ENCODE peak calls at places on chromosomes 3 and 15, in four cellular contexts. One of them, this sample, is unnamed.

GRCh38 chr3:181722156-181722555 is 10.4 kb downstream of the SOX2 start:
- DNase-seq in mesendoderm: no peak
- DNase-seq in HepG2: no peak
- DNase-seq in neuronal stem cell: no peak
- DNase-seq in this sample: no peak

GRCh38 chr15:31974855-31975421 is 55.4 kb upstream of the CHRNA7 start:
- DNase-seq in mesendoderm: peak
- DNase-seq in HepG2: peak
- DNase-seq in neuronal stem cell: peak
- DNase-seq in this sample: peak

GRCh38 chr15:49953421-49953820 is 165.6 kb downstream of the ATP8B4 start:
- DNase-seq in mesendoderm: peak
- DNase-seq in HepG2: no peak
- DNase-seq in neuronal stem cell: no peak
- DNase-seq in this sample: no peak

GRCh38 chr3:13461169-13462124 is 18.7 kb upstream of the HDAC11 start:
- DNase-seq in mesendoderm: peak
- DNase-seq in HepG2: peak
- DNase-seq in neuronal stem cell: peak
- DNase-seq in this sample: peak

GRCh38 chr15:39874890-39875549 is 45.0 kb downstream of the GPR176 start:
- DNase-seq in mesendoderm: peak
- DNase-seq in HepG2: peak
- DNase-seq in neuronal stem cell: no peak
- DNase-seq in this sample: peak

GRCh38 chr15:49421991-49422390 is 1.1 kb upstream of the FGF7 start:
- DNase-seq in mesendoderm: peak
- DNase-seq in HepG2: peak
- DNase-seq in neuronal stem cell: peak
- DNase-seq in this sample: peak

GRCh38 chr15:86735244-86736040 is 655.8 kb downstream of the AGBL1 start:
- DNase-seq in mesendoderm: no peak
- DNase-seq in HepG2: no peak
- DNase-seq in neuronal stem cell: no peak
- DNase-seq in this sample: no peak

GRCh38 chr3:33035596-33035995 is 61.4 kb downstream of the GLB1 start:
- DNase-seq in mesendoderm: peak
- DNase-seq in HepG2: no peak
- DNase-seq in neuronal stem cell: no peak
- DNase-seq in this sample: no peak

GRCh38 chr3:146250449-146251382 is at the start of gene PLSCR4:
- DNase-seq in mesendoderm: peak
- DNase-seq in HepG2: no peak
- DNase-seq in neuronal stem cell: peak
- DNase-seq in this sample: peak

GRCh38 chr15:86929461-86929860 is 849.8 kb downstream of the AGBL1 start:
- DNase-seq in mesendoderm: no peak
- DNase-seq in HepG2: no peak
- DNase-seq in neuronal stem cell: no peak
- DNase-seq in this sample: no peak

GRCh38 chr3:11162401-11163345 is 8.4 kb downstream of the HRH1 start:
- DNase-seq in mesendoderm: no peak
- DNase-seq in HepG2: no peak
- DNase-seq in neuronal stem cell: no peak
- DNase-seq in this sample: no peak

GRCh38 chr3:37934631-37935289 is 55.8 kb upstream of the VILL start:
- DNase-seq in mesendoderm: no peak
- DNase-seq in HepG2: no peak
- DNase-seq in neuronal stem cell: no peak
- DNase-seq in this sample: no peak

GRCh38 chr15:75578206-75578947 is 738 bp downstream of the PTPN9 start:
- DNase-seq in mesendoderm: peak
- DNase-seq in HepG2: no peak
- DNase-seq in neuronal stem cell: peak
- DNase-seq in this sample: peak

GRCh38 chr3:179544981-179545645 is 17.6 kb upstream of the ACTL6A start:
- DNase-seq in mesendoderm: no peak
- DNase-seq in HepG2: no peak
- DNase-seq in neuronal stem cell: no peak
- DNase-seq in this sample: no peak

GRCh38 chr3:193809106-193809505 is 216.1 kb downstream of the OPA1 start:
- DNase-seq in mesendoderm: no peak
- DNase-seq in HepG2: no peak
- DNase-seq in neuronal stem cell: peak
- DNase-seq in this sample: no peak

GRCh38 chr3:23096041-23096440 is 107.1 kb upstream of the UBE2E2 start:
- DNase-seq in mesendoderm: peak
- DNase-seq in HepG2: no peak
- DNase-seq in neuronal stem cell: no peak
- DNase-seq in this sample: no peak

GRCh38 chr3:64438837-64439236 is 213.6 kb upstream of the PRICKLE2 start:
- DNase-seq in mesendoderm: no peak
- DNase-seq in HepG2: no peak
- DNase-seq in neuronal stem cell: no peak
- DNase-seq in this sample: no peak

GRCh38 chr3:43620953-43621405 is 832 bp downstream of the ANO10 start:
- DNase-seq in mesendoderm: peak
- DNase-seq in HepG2: no peak
- DNase-seq in neuronal stem cell: no peak
- DNase-seq in this sample: no peak

GRCh38 chr15:52252781-52253180 is 42.8 kb downstream of the MYO5C start:
- DNase-seq in mesendoderm: peak
- DNase-seq in HepG2: peak
- DNase-seq in neuronal stem cell: no peak
- DNase-seq in this sample: no peak

GRCh38 chr3:45544719-45545296 is 49.7 kb upstream of the LIMD1 start:
- DNase-seq in mesendoderm: no peak
- DNase-seq in HepG2: no peak
- DNase-seq in neuronal stem cell: no peak
- DNase-seq in this sample: no peak

GRCh38 chr3:179186426-179186825 is 38.3 kb downstream of the PIK3CA start:
- DNase-seq in mesendoderm: no peak
- DNase-seq in HepG2: no peak
- DNase-seq in neuronal stem cell: no peak
- DNase-seq in this sample: no peak

GRCh38 chr15:65371976-65372786 is 5.6 kb downstream of the IGDCC3 start:
- DNase-seq in mesendoderm: no peak
- DNase-seq in HepG2: no peak
- DNase-seq in neuronal stem cell: no peak
- DNase-seq in this sample: no peak

GRCh38 chr3:8932507-8932906 is 30.8 kb downstream of the RAD18 start:
- DNase-seq in mesendoderm: no peak
- DNase-seq in HepG2: no peak
- DNase-seq in neuronal stem cell: no peak
- DNase-seq in this sample: no peak

GRCh38 chr3:105323274-105323599 is 43.5 kb upstream of the ALCAM start:
- DNase-seq in mesendoderm: no peak
- DNase-seq in HepG2: no peak
- DNase-seq in neuronal stem cell: no peak
- DNase-seq in this sample: no peak

GRCh38 chr15:56732881-56733130 is 503 bp downstream of the ZNF280D start:
- DNase-seq in mesendoderm: no peak
- DNase-seq in HepG2: peak
- DNase-seq in neuronal stem cell: no peak
- DNase-seq in this sample: no peak

GRCh38 chr3:42996633-42997075 is 17.5 kb downstream of the GASK1A start:
- DNase-seq in mesendoderm: no peak
- DNase-seq in HepG2: no peak
- DNase-seq in neuronal stem cell: no peak
- DNase-seq in this sample: no peak

GRCh38 chr3:145719118-145719517 is 441.9 kb downstream of the PLOD2 start:
- DNase-seq in mesendoderm: peak
- DNase-seq in HepG2: no peak
- DNase-seq in neuronal stem cell: no peak
- DNase-seq in this sample: no peak

GRCh38 chr3:151751161-151751560 is 17.4 kb downstream of the AADACL2 start:
- DNase-seq in mesendoderm: no peak
- DNase-seq in HepG2: no peak
- DNase-seq in neuronal stem cell: no peak
- DNase-seq in this sample: no peak

GRCh38 chr15:68416158-68416535 is 15.8 kb downstream of the ITGA11 start:
- DNase-seq in mesendoderm: no peak
- DNase-seq in HepG2: no peak
- DNase-seq in neuronal stem cell: no peak
- DNase-seq in this sample: no peak

GRCh38 chr3:36843065-36844051 is 79.0 kb upstream of the DCLK3 start:
- DNase-seq in mesendoderm: peak
- DNase-seq in HepG2: peak
- DNase-seq in neuronal stem cell: peak
- DNase-seq in this sample: peak

DNA sequence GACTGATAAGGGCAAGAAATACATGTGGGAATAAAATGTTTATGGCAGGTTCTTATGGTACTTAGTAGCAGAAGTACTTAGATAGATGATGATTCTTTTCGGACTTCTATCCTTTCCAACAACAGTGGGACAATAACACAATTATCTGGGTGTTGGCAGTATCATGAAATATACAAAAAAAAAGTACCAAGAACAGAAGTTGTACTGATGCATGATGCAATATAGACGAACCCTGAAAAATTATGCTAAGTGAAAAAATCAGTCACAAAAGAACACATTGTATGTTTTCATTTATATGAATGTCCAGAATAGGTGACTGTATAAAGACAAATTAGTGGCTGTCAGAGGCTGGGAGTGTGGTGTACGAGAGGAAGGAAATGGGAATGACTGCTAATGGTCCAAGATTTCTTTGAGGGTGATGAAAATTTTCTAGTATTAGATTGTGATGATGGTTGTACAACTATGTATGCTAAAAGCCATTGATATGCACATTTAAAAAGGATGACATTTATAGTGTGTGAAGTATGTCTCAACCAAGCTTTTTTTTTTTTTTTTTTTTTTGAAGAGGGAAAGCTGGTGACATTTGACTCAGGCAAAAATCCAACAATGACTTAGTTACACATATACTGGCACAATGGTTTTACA is 20.0 kb downstream of the PDE12 start:
- DNase-seq in mesendoderm: no peak
- DNase-seq in HepG2: no peak
- DNase-seq in neuronal stem cell: no peak
- DNase-seq in this sample: no peak
- H3K4me2 ChIP-seq in mesendoderm: no peak
- H3K4me2 ChIP-seq in HepG2: no peak
- H3K4me2 ChIP-seq in neuronal stem cell: no peak
- H3K4me2 ChIP-seq in this sample: no peak

GRCh38 chr15:73927003-73927475 is 777 bp downstream of the LOXL1 start:
- DNase-seq in mesendoderm: peak
- DNase-seq in HepG2: no peak
- DNase-seq in neuronal stem cell: no peak
- DNase-seq in this sample: no peak

GRCh38 chr15:73928971-73929627 is 2.8 kb downstream of the LOXL1 start:
- DNase-seq in mesendoderm: no peak
- DNase-seq in HepG2: no peak
- DNase-seq in neuronal stem cell: no peak
- DNase-seq in this sample: no peak

GRCh38 chr15:73928241-73928579 is 1.9 kb downstream of the LOXL1 start:
- DNase-seq in mesendoderm: no peak
- DNase-seq in HepG2: no peak
- DNase-seq in neuronal stem cell: no peak
- DNase-seq in this sample: no peak

GRCh38 chr15:73926191-73927002 is at the start of gene LOXL1:
- DNase-seq in mesendoderm: peak
- DNase-seq in HepG2: peak
- DNase-seq in neuronal stem cell: peak
- DNase-seq in this sample: no peak

DNA sequence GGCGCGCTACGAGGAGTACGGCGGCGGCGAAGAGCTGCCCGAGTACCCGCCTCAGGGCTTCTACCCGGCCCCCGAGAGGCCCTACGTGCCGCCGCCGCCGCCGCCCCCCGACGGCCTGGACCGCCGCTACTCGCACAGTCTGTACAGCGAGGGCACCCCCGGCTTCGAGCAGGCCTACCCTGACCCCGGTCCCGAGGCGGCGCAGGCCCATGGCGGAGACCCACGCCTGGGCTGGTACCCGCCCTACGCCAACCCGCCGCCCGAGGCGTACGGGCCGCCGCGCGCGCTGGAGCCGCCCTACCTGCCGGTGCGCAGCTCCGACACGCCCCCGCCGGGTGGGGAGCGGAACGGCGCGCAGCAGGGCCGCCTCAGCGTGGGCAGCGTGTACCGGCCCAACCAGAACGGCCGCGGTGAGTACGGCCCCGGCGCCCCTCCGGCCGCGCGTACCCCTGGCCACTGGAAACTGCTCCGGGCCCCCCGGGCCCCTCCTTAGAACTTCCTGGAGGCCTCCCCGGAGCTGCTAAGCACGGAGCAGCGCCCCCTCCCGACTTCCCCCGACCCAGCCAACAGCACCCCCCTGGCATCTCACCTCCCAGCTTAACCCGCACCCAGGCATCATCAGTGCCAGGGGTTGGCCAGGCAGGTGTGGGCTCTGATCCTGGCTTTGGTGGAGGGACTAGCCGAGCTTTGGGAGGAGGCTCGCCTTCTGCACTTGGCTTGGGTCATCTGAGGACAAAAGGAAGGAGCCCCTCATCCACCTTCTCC is 1.4 kb downstream of the LOXL1 start:
- DNase-seq in mesendoderm: peak
- DNase-seq in HepG2: no peak
- DNase-seq in neuronal stem cell: no peak
- DNase-seq in this sample: peak
- H3K4me2 ChIP-seq in mesendoderm: peak
- H3K4me2 ChIP-seq in HepG2: peak
- H3K4me2 ChIP-seq in neuronal stem cell: peak
- H3K4me2 ChIP-seq in this sample: peak

GRCh38 chr15:89377842-89378698 is 43.4 kb upstream of the POLG start:
- DNase-seq in mesendoderm: no peak
- DNase-seq in HepG2: no peak
- DNase-seq in neuronal stem cell: no peak
- DNase-seq in this sample: no peak
- H3K4me2 ChIP-seq in mesendoderm: peak
- H3K4me2 ChIP-seq in HepG2: no peak
- H3K4me2 ChIP-seq in neuronal stem cell: peak
- H3K4me2 ChIP-seq in this sample: no peak

DNA sequence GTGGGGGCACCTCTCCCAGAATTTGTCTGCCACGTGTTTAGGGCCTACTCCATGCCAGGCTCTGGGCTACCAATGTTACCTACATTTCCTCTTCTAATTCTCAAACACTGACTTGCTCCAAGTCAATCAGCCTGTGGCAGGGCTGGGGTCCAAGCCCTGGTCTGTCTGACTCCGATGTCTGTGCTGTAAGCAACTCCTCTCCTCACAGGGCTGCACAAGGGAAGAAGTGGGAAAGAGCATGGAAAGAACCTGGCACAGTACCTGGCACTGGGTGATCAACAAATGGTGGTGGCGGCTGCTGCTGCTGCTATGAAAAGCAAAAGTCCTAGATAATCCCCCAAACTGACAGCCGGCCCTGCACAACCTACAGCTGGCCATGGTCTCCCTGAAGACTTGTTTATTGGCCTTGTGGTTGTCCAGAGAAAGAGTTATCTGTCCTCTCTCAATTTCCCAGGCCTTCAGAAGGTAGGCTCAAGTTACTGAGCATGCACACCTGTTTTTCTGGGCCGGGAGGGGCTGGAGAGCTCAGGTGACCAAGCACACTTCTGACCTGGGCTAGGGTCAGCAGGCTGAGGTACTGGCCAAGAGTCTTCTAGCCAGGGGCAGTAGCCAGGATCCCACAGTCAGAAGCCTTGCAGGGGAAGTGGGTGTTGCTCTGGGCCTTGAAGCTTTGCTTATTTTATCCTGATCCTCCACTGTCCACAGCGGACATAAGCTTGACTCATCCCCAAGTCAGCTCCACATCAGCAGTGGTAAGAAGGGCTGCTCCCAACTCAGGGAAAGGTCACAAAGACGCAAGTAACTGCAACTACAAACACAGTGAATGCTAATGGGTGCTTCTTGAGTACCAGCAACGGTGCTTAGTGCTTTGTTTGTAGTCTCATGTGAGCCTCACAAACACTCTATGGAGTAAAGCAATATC is 35.3 kb upstream of the KY start:
- DNase-seq in mesendoderm: no peak
- DNase-seq in HepG2: no peak
- DNase-seq in neuronal stem cell: no peak
- DNase-seq in this sample: no peak
- H3K4me2 ChIP-seq in mesendoderm: no peak
- H3K4me2 ChIP-seq in HepG2: no peak
- H3K4me2 ChIP-seq in neuronal stem cell: no peak
- H3K4me2 ChIP-seq in this sample: peak

This sample was measured in SK-N-SH.